ENCODE peak calls at places on chromosomes 3 and 15, in five cellular contexts. One of them, this sample, is unnamed.

GRCh38 chr3:117047951-117048705 is 338.5 kb downstream of the TUSC7 start:
- DNase-seq in stomach: no peak
- DNase-seq in lower leg skin: no peak
- DNase-seq in adrenal gland: no peak
- DNase-seq in breast epithelium: no peak
- DNase-seq in this sample: no peak

GRCh38 chr3:13832130-13832529 is 47.7 kb downstream of the WNT7A start:
- DNase-seq in stomach: no peak
- DNase-seq in lower leg skin: no peak
- DNase-seq in adrenal gland: no peak
- DNase-seq in breast epithelium: no peak
- DNase-seq in this sample: no peak

GRCh38 chr3:29240248-29240647 is 40.6 kb upstream of the RBMS3 start:
- DNase-seq in stomach: no peak
- DNase-seq in lower leg skin: no peak
- DNase-seq in adrenal gland: no peak
- DNase-seq in breast epithelium: no peak
- DNase-seq in this sample: no peak

GRCh38 chr15:81987628-81988027 is 58.2 kb downstream of the MEX3B start:
- DNase-seq in stomach: no peak
- DNase-seq in lower leg skin: no peak
- DNase-seq in adrenal gland: no peak
- DNase-seq in breast epithelium: no peak
- DNase-seq in this sample: no peak

GRCh38 chr3:48130321-48130881 is 57.8 kb downstream of the CDC25A start:
- DNase-seq in stomach: peak
- DNase-seq in lower leg skin: peak
- DNase-seq in adrenal gland: peak
- DNase-seq in breast epithelium: peak
- DNase-seq in this sample: peak

GRCh38 chr3:127747751-127748521 is 74.4 kb downstream of the MGLL start:
- DNase-seq in stomach: peak
- DNase-seq in lower leg skin: peak
- DNase-seq in adrenal gland: no peak
- DNase-seq in breast epithelium: peak
- DNase-seq in this sample: peak

GRCh38 chr15:25240461-25241021 is 198.3 kb downstream of the UBE3A start:
- DNase-seq in stomach: no peak
- DNase-seq in lower leg skin: no peak
- DNase-seq in adrenal gland: no peak
- DNase-seq in breast epithelium: no peak
- DNase-seq in this sample: peak

GRCh38 chr3:41138601-41139000 is 60.7 kb upstream of the CTNNB1 start:
- DNase-seq in stomach: no peak
- DNase-seq in lower leg skin: no peak
- DNase-seq in adrenal gland: no peak
- DNase-seq in breast epithelium: no peak
- DNase-seq in this sample: no peak

GRCh38 chr3:47661121-47661752 is 82.6 kb upstream of the CSPG5 start:
- DNase-seq in stomach: no peak
- DNase-seq in lower leg skin: no peak
- DNase-seq in adrenal gland: no peak
- DNase-seq in breast epithelium: no peak
- DNase-seq in this sample: no peak

GRCh38 chr3:108221403-108221802 is 821 bp downstream of the IFT57 start:
- DNase-seq in stomach: no peak
- DNase-seq in lower leg skin: no peak
- DNase-seq in adrenal gland: no peak
- DNase-seq in breast epithelium: no peak
- DNase-seq in this sample: no peak

GRCh38 chr3:56467801-56468183 is 475 bp downstream of the ERC2 start:
- DNase-seq in stomach: no peak
- DNase-seq in lower leg skin: no peak
- DNase-seq in adrenal gland: no peak
- DNase-seq in breast epithelium: no peak
- DNase-seq in this sample: no peak

GRCh38 chr3:185371683-185372082 is 8.7 kb downstream of the MAP3K13 start:
- DNase-seq in stomach: no peak
- DNase-seq in lower leg skin: no peak
- DNase-seq in adrenal gland: no peak
- DNase-seq in breast epithelium: no peak
- DNase-seq in this sample: no peak

GRCh38 chr3:129676985-129677384 is 70.5 kb upstream of the PLXND1 start:
- DNase-seq in stomach: no peak
- DNase-seq in lower leg skin: no peak
- DNase-seq in adrenal gland: no peak
- DNase-seq in breast epithelium: no peak
- DNase-seq in this sample: no peak

GRCh38 chr3:1183320-1184048 is 90.7 kb downstream of the CNTN6 start:
- DNase-seq in stomach: no peak
- DNase-seq in lower leg skin: no peak
- DNase-seq in adrenal gland: peak
- DNase-seq in breast epithelium: no peak
- DNase-seq in this sample: no peak

GRCh38 chr3:157438371-157438735 is 1.7 kb downstream of the PTX3 start:
- DNase-seq in stomach: no peak
- DNase-seq in lower leg skin: no peak
- DNase-seq in adrenal gland: no peak
- DNase-seq in breast epithelium: no peak
- DNase-seq in this sample: no peak

GRCh38 chr3:59812778-59813558 is 763.1 kb upstream of the CFAP20DC start:
- DNase-seq in stomach: no peak
- DNase-seq in lower leg skin: no peak
- DNase-seq in adrenal gland: no peak
- DNase-seq in breast epithelium: no peak
- DNase-seq in this sample: no peak

GRCh38 chr15:68367226-68367625 is 64.7 kb downstream of the ITGA11 start:
- DNase-seq in stomach: no peak
- DNase-seq in lower leg skin: no peak
- DNase-seq in adrenal gland: no peak
- DNase-seq in breast epithelium: no peak
- DNase-seq in this sample: no peak

GRCh38 chr3:1228289-1228688 is 135.5 kb downstream of the CNTN6 start:
- DNase-seq in stomach: no peak
- DNase-seq in lower leg skin: no peak
- DNase-seq in adrenal gland: no peak
- DNase-seq in breast epithelium: no peak
- DNase-seq in this sample: no peak

GRCh38 chr15:50260969-50261496 is 4.5 kb downstream of the HDC start:
- DNase-seq in stomach: no peak
- DNase-seq in lower leg skin: no peak
- DNase-seq in adrenal gland: no peak
- DNase-seq in breast epithelium: no peak
- DNase-seq in this sample: no peak

GRCh38 chr3:132448211-132448961 is 31.1 kb downstream of the DNAJC13 start:
- DNase-seq in stomach: peak
- DNase-seq in lower leg skin: peak
- DNase-seq in adrenal gland: peak
- DNase-seq in breast epithelium: no peak
- DNase-seq in this sample: no peak

GRCh38 chr3:11601446-11602241 is 42.1 kb downstream of the VGLL4 start:
- DNase-seq in stomach: peak
- DNase-seq in lower leg skin: no peak
- DNase-seq in adrenal gland: no peak
- DNase-seq in breast epithelium: peak
- DNase-seq in this sample: peak

GRCh38 chr3:61903074-61903473 is 341.7 kb downstream of the PTPRG start:
- DNase-seq in stomach: no peak
- DNase-seq in lower leg skin: no peak
- DNase-seq in adrenal gland: no peak
- DNase-seq in breast epithelium: no peak
- DNase-seq in this sample: no peak

GRCh38 chr3:27174530-27174929 is 194.7 kb downstream of the NEK10 start:
- DNase-seq in stomach: no peak
- DNase-seq in lower leg skin: no peak
- DNase-seq in adrenal gland: no peak
- DNase-seq in breast epithelium: no peak
- DNase-seq in this sample: no peak

GRCh38 chr15:31489801-31490646 is 163.4 kb downstream of the KLF13 start:
- DNase-seq in stomach: peak
- DNase-seq in lower leg skin: peak
- DNase-seq in adrenal gland: peak
- DNase-seq in breast epithelium: no peak
- DNase-seq in this sample: peak

GRCh38 chr15:80431635-80432034 is 27.5 kb downstream of the ARNT2 start:
- DNase-seq in stomach: no peak
- DNase-seq in lower leg skin: no peak
- DNase-seq in adrenal gland: no peak
- DNase-seq in breast epithelium: no peak
- DNase-seq in this sample: peak

GRCh38 chr3:195208631-195209030 is 62.3 kb downstream of the XXYLT1 start:
- DNase-seq in stomach: no peak
- DNase-seq in lower leg skin: no peak
- DNase-seq in adrenal gland: peak
- DNase-seq in breast epithelium: no peak
- DNase-seq in this sample: no peak

GRCh38 chr3:32200991-32201758 is 37.3 kb upstream of the CMTM8 start:
- DNase-seq in stomach: no peak
- DNase-seq in lower leg skin: no peak
- DNase-seq in adrenal gland: no peak
- DNase-seq in breast epithelium: no peak
- DNase-seq in this sample: no peak

GRCh38 chr3:128632301-128632700 is 18.3 kb downstream of the RPN1 start:
- DNase-seq in stomach: no peak
- DNase-seq in lower leg skin: no peak
- DNase-seq in adrenal gland: no peak
- DNase-seq in breast epithelium: no peak
- DNase-seq in this sample: no peak

GRCh38 chr15:31577103-31577502 is 250.5 kb downstream of the KLF13 start:
- DNase-seq in stomach: no peak
- DNase-seq in lower leg skin: no peak
- DNase-seq in adrenal gland: no peak
- DNase-seq in breast epithelium: no peak
- DNase-seq in this sample: no peak

GRCh38 chr3:112508261-112508660 is 9.0 kb upstream of the BTLA start:
- DNase-seq in stomach: no peak
- DNase-seq in lower leg skin: no peak
- DNase-seq in adrenal gland: no peak
- DNase-seq in breast epithelium: no peak
- DNase-seq in this sample: no peak

GRCh38 chr3:156059950-156060501 is 60.4 kb upstream of the KCNAB1 start:
- DNase-seq in stomach: no peak
- DNase-seq in lower leg skin: no peak
- DNase-seq in adrenal gland: no peak
- DNase-seq in breast epithelium: no peak
- DNase-seq in this sample: no peak

GRCh38 chr3:128343287-128344045 is 123.2 kb downstream of the DNAJB8 start:
- DNase-seq in stomach: peak
- DNase-seq in lower leg skin: no peak
- DNase-seq in adrenal gland: no peak
- DNase-seq in breast epithelium: peak
- DNase-seq in this sample: peak

GRCh38 chr15:27328616-27329015 is 357.6 kb downstream of the GABRG3 start:
- DNase-seq in stomach: no peak
- DNase-seq in lower leg skin: no peak
- DNase-seq in adrenal gland: no peak
- DNase-seq in breast epithelium: no peak
- DNase-seq in this sample: no peak
- TF ChIP-seq POLR2A in stomach: no peak
- TF ChIP-seq POLR2A in lower leg skin: no peak
- TF ChIP-seq POLR2A in adrenal gland: no peak
- TF ChIP-seq POLR2A in breast epithelium: no peak
- TF ChIP-seq POLR2A in this sample: no peak

DNA sequence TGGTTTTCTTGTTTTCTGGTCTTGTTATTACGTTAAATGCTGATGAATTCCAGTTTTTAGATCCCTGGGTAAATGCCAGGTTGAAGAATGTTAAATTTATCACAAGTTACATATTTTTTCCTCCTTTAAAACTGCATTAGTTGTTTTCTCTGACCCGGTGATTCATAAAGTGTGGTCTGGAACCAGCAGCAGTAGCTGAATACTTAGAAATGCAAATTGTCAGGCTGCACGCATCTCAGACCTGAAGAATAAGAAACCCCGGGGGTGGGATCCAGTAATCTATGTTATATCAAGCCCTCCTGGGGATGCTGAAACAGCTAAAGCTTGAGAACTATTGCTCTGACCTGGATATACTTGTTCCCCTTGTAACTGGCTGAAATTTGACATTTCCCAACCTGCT is 69.1 kb downstream of the PEX5L start:
- DNase-seq in stomach: no peak
- DNase-seq in lower leg skin: no peak
- DNase-seq in adrenal gland: no peak
- DNase-seq in breast epithelium: no peak
- DNase-seq in this sample: no peak
- TF ChIP-seq POLR2A in stomach: no peak
- TF ChIP-seq POLR2A in lower leg skin: no peak
- TF ChIP-seq POLR2A in adrenal gland: no peak
- TF ChIP-seq POLR2A in breast epithelium: no peak
- TF ChIP-seq POLR2A in this sample: no peak

DNA sequence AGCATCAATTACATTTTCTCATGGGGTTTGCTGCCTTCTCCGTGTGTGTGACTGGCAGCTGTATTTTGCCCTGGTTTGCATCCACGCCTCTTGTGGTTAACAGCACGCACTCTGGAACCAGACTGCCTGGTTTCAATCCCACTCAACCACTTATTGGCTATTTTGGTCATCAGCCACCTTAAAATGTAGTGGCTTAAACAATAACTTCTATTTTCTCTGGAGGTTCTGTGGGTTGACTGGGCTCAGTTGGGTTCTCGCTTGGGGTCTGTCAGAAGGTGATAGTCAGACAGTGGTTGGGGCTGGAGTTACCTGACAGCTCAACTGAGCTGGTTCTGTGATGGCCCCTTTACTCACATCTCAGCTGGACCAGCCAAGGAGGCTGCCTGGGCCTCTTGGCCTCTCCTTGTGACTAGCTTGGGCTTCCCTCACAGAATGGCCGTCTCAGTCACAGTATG is 36.8 kb downstream of the EHD4 start:
- DNase-seq in stomach: no peak
- DNase-seq in lower leg skin: no peak
- DNase-seq in adrenal gland: no peak
- DNase-seq in breast epithelium: no peak
- DNase-seq in this sample: peak
- TF ChIP-seq POLR2A in stomach: no peak
- TF ChIP-seq POLR2A in lower leg skin: no peak
- TF ChIP-seq POLR2A in adrenal gland: no peak
- TF ChIP-seq POLR2A in breast epithelium: no peak
- TF ChIP-seq POLR2A in this sample: no peak

DNA sequence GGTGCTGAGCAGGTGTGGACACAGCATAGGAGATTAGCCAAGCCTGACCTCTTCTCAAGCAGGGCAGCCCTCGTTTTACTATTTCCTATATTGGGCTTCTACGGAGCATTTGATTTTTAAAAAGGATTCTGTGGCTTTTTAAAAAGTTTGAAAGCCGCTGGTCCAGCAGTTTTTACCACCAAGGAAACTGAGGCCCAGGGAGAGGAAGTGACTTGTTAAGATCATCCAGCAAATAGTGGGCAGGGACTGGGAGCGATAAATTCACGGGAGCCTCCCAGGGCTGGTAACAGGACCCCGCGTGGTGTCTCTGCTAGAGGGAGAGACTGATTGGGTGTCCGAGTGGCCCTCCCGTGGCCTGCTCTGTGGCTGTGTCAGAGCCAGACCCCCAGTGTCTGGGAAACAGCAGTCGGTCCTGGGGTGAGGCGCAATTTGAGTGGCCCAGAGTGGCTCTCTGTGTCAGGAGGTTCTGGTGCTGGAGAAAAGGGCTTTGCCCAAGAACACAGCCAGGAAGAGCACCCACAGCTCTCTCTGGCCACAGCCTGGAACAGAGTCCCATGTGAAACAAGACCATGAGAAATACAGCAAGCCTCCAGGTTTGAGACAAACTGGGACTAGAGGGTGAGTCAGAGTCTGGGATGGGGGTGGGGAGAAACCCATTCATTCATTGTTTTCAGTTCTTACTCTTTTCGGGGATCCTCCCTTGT is 4.2 kb downstream of the FURIN start:
- DNase-seq in stomach: no peak
- DNase-seq in lower leg skin: no peak
- DNase-seq in adrenal gland: peak
- DNase-seq in breast epithelium: no peak
- DNase-seq in this sample: no peak
- TF ChIP-seq POLR2A in stomach: no peak
- TF ChIP-seq POLR2A in lower leg skin: no peak
- TF ChIP-seq POLR2A in adrenal gland: no peak
- TF ChIP-seq POLR2A in breast epithelium: no peak
- TF ChIP-seq POLR2A in this sample: no peak

This sample was measured in sigmoid colon.